ENCODE peak calls at places on chromosomes 3 and 15, in eight cellular contexts. One of them, this sample, is unnamed.

GRCh38 chr3:52121459-52121795 is 32.8 kb downstream of the POC1A start:
- DNase-seq in MG63: no peak
- DNase-seq in activated T-cell treated with anti-CD3 and anti-CD28 coated beads, Interleukin-2, amount 50 U/mL, for 1 hour: no peak
- DNase-seq in stimulated activated CD4-positive, alpha-beta T cell treated with anti-CD3 and anti-CD28 coated beads, Interleukin-1b, Interleukin-23, amount 100 ng/mL, for 1 hour: no peak
- DNase-seq in activated CD4-positive, CD25-positive, alpha-beta regulatory T cell: no peak
- DNase-seq in RPMI8226: no peak
- DNase-seq in RPMI7951: peak; percentile 68
- DNase-seq in mesothelial cell of epicardium: no peak
- DNase-seq in this sample: no peak

GRCh38 chr3:120433662-120434331 is 17.0 kb downstream of the FSTL1 start:
- DNase-seq in RPMI7951: no peak
- DNase-seq in MG63: no peak
- DNase-seq in activated CD4-positive, CD25-positive, alpha-beta regulatory T cell: no peak
- DNase-seq in stimulated activated CD4-positive, alpha-beta T cell treated with anti-CD3 and anti-CD28 coated beads, Interleukin-1b, Interleukin-23, amount 100 ng/mL, for 1 hour: no peak
- DNase-seq in mesothelial cell of epicardium: no peak
- DNase-seq in activated T-cell treated with anti-CD3 and anti-CD28 coated beads, Interleukin-2, amount 50 U/mL, for 1 hour: no peak
- DNase-seq in RPMI8226: no peak
- DNase-seq in this sample: no peak

GRCh38 chr15:100781061-100781960 is 98.3 kb upstream of the ALDH1A3 start:
- DNase-seq in RPMI8226: no peak
- DNase-seq in MG63: no peak
- DNase-seq in activated CD4-positive, CD25-positive, alpha-beta regulatory T cell: no peak
- DNase-seq in mesothelial cell of epicardium: no peak
- DNase-seq in activated T-cell treated with anti-CD3 and anti-CD28 coated beads, Interleukin-2, amount 50 U/mL, for 1 hour: no peak
- DNase-seq in RPMI7951: peak; percentile 29
- DNase-seq in stimulated activated CD4-positive, alpha-beta T cell treated with anti-CD3 and anti-CD28 coated beads, Interleukin-1b, Interleukin-23, amount 100 ng/mL, for 1 hour: no peak
- DNase-seq in this sample: no peak

GRCh38 chr3:52311567-52312119 is 4.5 kb upstream of the DNAH1 start:
- DNase-seq in mesothelial cell of epicardium: no peak
- DNase-seq in RPMI7951: no peak
- DNase-seq in MG63: no peak
- DNase-seq in RPMI8226: no peak
- DNase-seq in stimulated activated CD4-positive, alpha-beta T cell treated with anti-CD3 and anti-CD28 coated beads, Interleukin-1b, Interleukin-23, amount 100 ng/mL, for 1 hour: no peak
- DNase-seq in activated CD4-positive, CD25-positive, alpha-beta regulatory T cell: no peak
- DNase-seq in activated T-cell treated with anti-CD3 and anti-CD28 coated beads, Interleukin-2, amount 50 U/mL, for 1 hour: no peak
- DNase-seq in this sample: no peak

GRCh38 chr3:168545591-168545990 is 449.9 kb upstream of the GOLIM4 start:
- DNase-seq in stimulated activated CD4-positive, alpha-beta T cell treated with anti-CD3 and anti-CD28 coated beads, Interleukin-1b, Interleukin-23, amount 100 ng/mL, for 1 hour: no peak
- DNase-seq in mesothelial cell of epicardium: no peak
- DNase-seq in RPMI8226: no peak
- DNase-seq in MG63: peak; percentile 69
- DNase-seq in activated T-cell treated with anti-CD3 and anti-CD28 coated beads, Interleukin-2, amount 50 U/mL, for 1 hour: no peak
- DNase-seq in RPMI7951: no peak
- DNase-seq in activated CD4-positive, CD25-positive, alpha-beta regulatory T cell: no peak
- DNase-seq in this sample: no peak

GRCh38 chr3:150779402-150779858 is 16.5 kb upstream of the SIAH2 start:
- DNase-seq in activated CD4-positive, CD25-positive, alpha-beta regulatory T cell: no peak
- DNase-seq in activated T-cell treated with anti-CD3 and anti-CD28 coated beads, Interleukin-2, amount 50 U/mL, for 1 hour: no peak
- DNase-seq in MG63: no peak
- DNase-seq in mesothelial cell of epicardium: no peak
- DNase-seq in RPMI7951: no peak
- DNase-seq in RPMI8226: no peak
- DNase-seq in stimulated activated CD4-positive, alpha-beta T cell treated with anti-CD3 and anti-CD28 coated beads, Interleukin-1b, Interleukin-23, amount 100 ng/mL, for 1 hour: no peak
- DNase-seq in this sample: no peak

GRCh38 chr3:12808587-12808986 is 12.1 kb downstream of the CAND2 start:
- DNase-seq in activated CD4-positive, CD25-positive, alpha-beta regulatory T cell: no peak
- DNase-seq in mesothelial cell of epicardium: no peak
- DNase-seq in RPMI7951: no peak
- DNase-seq in stimulated activated CD4-positive, alpha-beta T cell treated with anti-CD3 and anti-CD28 coated beads, Interleukin-1b, Interleukin-23, amount 100 ng/mL, for 1 hour: no peak
- DNase-seq in MG63: no peak
- DNase-seq in RPMI8226: no peak
- DNase-seq in activated T-cell treated with anti-CD3 and anti-CD28 coated beads, Interleukin-2, amount 50 U/mL, for 1 hour: no peak
- DNase-seq in this sample: no peak

GRCh38 chr15:70090436-70091291 is 7.1 kb downstream of the TLE3 start:
- DNase-seq in activated T-cell treated with anti-CD3 and anti-CD28 coated beads, Interleukin-2, amount 50 U/mL, for 1 hour: no peak
- DNase-seq in mesothelial cell of epicardium: no peak
- DNase-seq in MG63: no peak
- DNase-seq in activated CD4-positive, CD25-positive, alpha-beta regulatory T cell: no peak
- DNase-seq in stimulated activated CD4-positive, alpha-beta T cell treated with anti-CD3 and anti-CD28 coated beads, Interleukin-1b, Interleukin-23, amount 100 ng/mL, for 1 hour: no peak
- DNase-seq in RPMI7951: no peak
- DNase-seq in RPMI8226: no peak
- DNase-seq in this sample: no peak

GRCh38 chr3:123276346-123276745 is 74.6 kb downstream of the SEC22A start:
- DNase-seq in RPMI8226: no peak
- DNase-seq in activated T-cell treated with anti-CD3 and anti-CD28 coated beads, Interleukin-2, amount 50 U/mL, for 1 hour: no peak
- DNase-seq in RPMI7951: no peak
- DNase-seq in activated CD4-positive, CD25-positive, alpha-beta regulatory T cell: no peak
- DNase-seq in MG63: no peak
- DNase-seq in stimulated activated CD4-positive, alpha-beta T cell treated with anti-CD3 and anti-CD28 coated beads, Interleukin-1b, Interleukin-23, amount 100 ng/mL, for 1 hour: no peak
- DNase-seq in mesothelial cell of epicardium: no peak
- DNase-seq in this sample: no peak

GRCh38 chr15:76191539-76192244 is 119.6 kb downstream of the ETFA start:
- DNase-seq in mesothelial cell of epicardium: no peak
- DNase-seq in activated T-cell treated with anti-CD3 and anti-CD28 coated beads, Interleukin-2, amount 50 U/mL, for 1 hour: no peak
- DNase-seq in stimulated activated CD4-positive, alpha-beta T cell treated with anti-CD3 and anti-CD28 coated beads, Interleukin-1b, Interleukin-23, amount 100 ng/mL, for 1 hour: no peak
- DNase-seq in RPMI7951: no peak
- DNase-seq in RPMI8226: no peak
- DNase-seq in activated CD4-positive, CD25-positive, alpha-beta regulatory T cell: no peak
- DNase-seq in MG63: no peak
- DNase-seq in this sample: no peak

GRCh38 chr3:126926684-126927404 is 56.1 kb upstream of the PLXNA1 start:
- DNase-seq in RPMI8226: no peak
- DNase-seq in mesothelial cell of epicardium: no peak
- DNase-seq in activated T-cell treated with anti-CD3 and anti-CD28 coated beads, Interleukin-2, amount 50 U/mL, for 1 hour: no peak
- DNase-seq in RPMI7951: peak; percentile 95
- DNase-seq in stimulated activated CD4-positive, alpha-beta T cell treated with anti-CD3 and anti-CD28 coated beads, Interleukin-1b, Interleukin-23, amount 100 ng/mL, for 1 hour: no peak
- DNase-seq in activated CD4-positive, CD25-positive, alpha-beta regulatory T cell: no peak
- DNase-seq in MG63: peak; percentile 96
- DNase-seq in this sample: no peak

GRCh38 chr3:74415731-74416130 is 198.7 kb downstream of the CNTN3 start:
- DNase-seq in MG63: no peak
- DNase-seq in stimulated activated CD4-positive, alpha-beta T cell treated with anti-CD3 and anti-CD28 coated beads, Interleukin-1b, Interleukin-23, amount 100 ng/mL, for 1 hour: no peak
- DNase-seq in activated CD4-positive, CD25-positive, alpha-beta regulatory T cell: no peak
- DNase-seq in mesothelial cell of epicardium: no peak
- DNase-seq in activated T-cell treated with anti-CD3 and anti-CD28 coated beads, Interleukin-2, amount 50 U/mL, for 1 hour: no peak
- DNase-seq in RPMI8226: no peak
- DNase-seq in RPMI7951: no peak
- DNase-seq in this sample: no peak

GRCh38 chr15:39963806-39964205 is 29.9 kb downstream of the EIF2AK4 start:
- DNase-seq in activated T-cell treated with anti-CD3 and anti-CD28 coated beads, Interleukin-2, amount 50 U/mL, for 1 hour: no peak
- DNase-seq in RPMI8226: no peak
- DNase-seq in RPMI7951: peak; percentile 9
- DNase-seq in activated CD4-positive, CD25-positive, alpha-beta regulatory T cell: no peak
- DNase-seq in mesothelial cell of epicardium: no peak
- DNase-seq in stimulated activated CD4-positive, alpha-beta T cell treated with anti-CD3 and anti-CD28 coated beads, Interleukin-1b, Interleukin-23, amount 100 ng/mL, for 1 hour: no peak
- DNase-seq in MG63: no peak
- DNase-seq in this sample: no peak

GRCh38 chr3:94110854-94111253 is 48.0 kb downstream of the NSUN3 start:
- DNase-seq in MG63: no peak
- DNase-seq in stimulated activated CD4-positive, alpha-beta T cell treated with anti-CD3 and anti-CD28 coated beads, Interleukin-1b, Interleukin-23, amount 100 ng/mL, for 1 hour: no peak
- DNase-seq in activated CD4-positive, CD25-positive, alpha-beta regulatory T cell: no peak
- DNase-seq in mesothelial cell of epicardium: no peak
- DNase-seq in activated T-cell treated with anti-CD3 and anti-CD28 coated beads, Interleukin-2, amount 50 U/mL, for 1 hour: no peak
- DNase-seq in RPMI7951: no peak
- DNase-seq in RPMI8226: no peak
- DNase-seq in this sample: no peak

GRCh38 chr15:77481670-77482069 is 61.0 kb downstream of the HMG20A start:
- DNase-seq in RPMI8226: no peak
- DNase-seq in MG63: no peak
- DNase-seq in activated T-cell treated with anti-CD3 and anti-CD28 coated beads, Interleukin-2, amount 50 U/mL, for 1 hour: no peak
- DNase-seq in RPMI7951: peak; percentile 29
- DNase-seq in activated CD4-positive, CD25-positive, alpha-beta regulatory T cell: no peak
- DNase-seq in stimulated activated CD4-positive, alpha-beta T cell treated with anti-CD3 and anti-CD28 coated beads, Interleukin-1b, Interleukin-23, amount 100 ng/mL, for 1 hour: no peak
- DNase-seq in mesothelial cell of epicardium: no peak
- DNase-seq in this sample: no peak

GRCh38 chr3:55557549-55557948 is 70.4 kb upstream of the WNT5A start:
- DNase-seq in activated CD4-positive, CD25-positive, alpha-beta regulatory T cell: no peak
- DNase-seq in mesothelial cell of epicardium: no peak
- DNase-seq in stimulated activated CD4-positive, alpha-beta T cell treated with anti-CD3 and anti-CD28 coated beads, Interleukin-1b, Interleukin-23, amount 100 ng/mL, for 1 hour: no peak
- DNase-seq in activated T-cell treated with anti-CD3 and anti-CD28 coated beads, Interleukin-2, amount 50 U/mL, for 1 hour: no peak
- DNase-seq in RPMI8226: no peak
- DNase-seq in MG63: no peak
- DNase-seq in RPMI7951: no peak
- DNase-seq in this sample: no peak

GRCh38 chr15:42691770-42692169 is 45.2 kb downstream of the CDAN1 start:
- DNase-seq in MG63: no peak
- DNase-seq in RPMI8226: no peak
- DNase-seq in activated T-cell treated with anti-CD3 and anti-CD28 coated beads, Interleukin-2, amount 50 U/mL, for 1 hour: no peak
- DNase-seq in stimulated activated CD4-positive, alpha-beta T cell treated with anti-CD3 and anti-CD28 coated beads, Interleukin-1b, Interleukin-23, amount 100 ng/mL, for 1 hour: no peak
- DNase-seq in mesothelial cell of epicardium: no peak
- DNase-seq in RPMI7951: no peak
- DNase-seq in activated CD4-positive, CD25-positive, alpha-beta regulatory T cell: no peak
- DNase-seq in this sample: no peak

GRCh38 chr3:73556520-73557371 is 68.0 kb downstream of the PDZRN3 start:
- DNase-seq in RPMI8226: no peak
- DNase-seq in activated CD4-positive, CD25-positive, alpha-beta regulatory T cell: no peak
- DNase-seq in RPMI7951: no peak
- DNase-seq in mesothelial cell of epicardium: no peak
- DNase-seq in stimulated activated CD4-positive, alpha-beta T cell treated with anti-CD3 and anti-CD28 coated beads, Interleukin-1b, Interleukin-23, amount 100 ng/mL, for 1 hour: no peak
- DNase-seq in activated T-cell treated with anti-CD3 and anti-CD28 coated beads, Interleukin-2, amount 50 U/mL, for 1 hour: no peak
- DNase-seq in MG63: no peak
- DNase-seq in this sample: no peak

GRCh38 chr15:71329509-71330260 is 214.4 kb downstream of the THSD4 start:
- DNase-seq in activated CD4-positive, CD25-positive, alpha-beta regulatory T cell: no peak
- DNase-seq in mesothelial cell of epicardium: no peak
- DNase-seq in RPMI8226: no peak
- DNase-seq in RPMI7951: peak; percentile 88
- DNase-seq in MG63: no peak
- DNase-seq in activated T-cell treated with anti-CD3 and anti-CD28 coated beads, Interleukin-2, amount 50 U/mL, for 1 hour: no peak
- DNase-seq in stimulated activated CD4-positive, alpha-beta T cell treated with anti-CD3 and anti-CD28 coated beads, Interleukin-1b, Interleukin-23, amount 100 ng/mL, for 1 hour: no peak
- DNase-seq in this sample: no peak

GRCh38 chr15:83174891-83175290 is 32.7 kb downstream of the HDGFL3 start:
- DNase-seq in MG63: no peak
- DNase-seq in stimulated activated CD4-positive, alpha-beta T cell treated with anti-CD3 and anti-CD28 coated beads, Interleukin-1b, Interleukin-23, amount 100 ng/mL, for 1 hour: no peak
- DNase-seq in activated CD4-positive, CD25-positive, alpha-beta regulatory T cell: no peak
- DNase-seq in activated T-cell treated with anti-CD3 and anti-CD28 coated beads, Interleukin-2, amount 50 U/mL, for 1 hour: no peak
- DNase-seq in mesothelial cell of epicardium: no peak
- DNase-seq in RPMI7951: peak; percentile 36
- DNase-seq in RPMI8226: no peak
- DNase-seq in this sample: no peak

GRCh38 chr3:164174049-164174448 is 904.2 kb downstream of the SI start:
- DNase-seq in MG63: no peak
- DNase-seq in stimulated activated CD4-positive, alpha-beta T cell treated with anti-CD3 and anti-CD28 coated beads, Interleukin-1b, Interleukin-23, amount 100 ng/mL, for 1 hour: no peak
- DNase-seq in mesothelial cell of epicardium: no peak
- DNase-seq in RPMI7951: no peak
- DNase-seq in activated T-cell treated with anti-CD3 and anti-CD28 coated beads, Interleukin-2, amount 50 U/mL, for 1 hour: no peak
- DNase-seq in activated CD4-positive, CD25-positive, alpha-beta regulatory T cell: no peak
- DNase-seq in RPMI8226: no peak
- DNase-seq in this sample: no peak

GRCh38 chr3:14331273-14331672 is 71.1 kb upstream of the SLC6A6 start:
- DNase-seq in RPMI7951: no peak
- DNase-seq in stimulated activated CD4-positive, alpha-beta T cell treated with anti-CD3 and anti-CD28 coated beads, Interleukin-1b, Interleukin-23, amount 100 ng/mL, for 1 hour: no peak
- DNase-seq in activated T-cell treated with anti-CD3 and anti-CD28 coated beads, Interleukin-2, amount 50 U/mL, for 1 hour: no peak
- DNase-seq in MG63: no peak
- DNase-seq in mesothelial cell of epicardium: no peak
- DNase-seq in RPMI8226: no peak
- DNase-seq in activated CD4-positive, CD25-positive, alpha-beta regulatory T cell: no peak
- DNase-seq in this sample: no peak

GRCh38 chr3:51949121-51949520 is 6.1 kb upstream of the GPR62 start:
- DNase-seq in stimulated activated CD4-positive, alpha-beta T cell treated with anti-CD3 and anti-CD28 coated beads, Interleukin-1b, Interleukin-23, amount 100 ng/mL, for 1 hour: no peak
- DNase-seq in activated CD4-positive, CD25-positive, alpha-beta regulatory T cell: no peak
- DNase-seq in RPMI7951: no peak
- DNase-seq in activated T-cell treated with anti-CD3 and anti-CD28 coated beads, Interleukin-2, amount 50 U/mL, for 1 hour: no peak
- DNase-seq in mesothelial cell of epicardium: no peak
- DNase-seq in RPMI8226: no peak
- DNase-seq in MG63: no peak
- DNase-seq in this sample: no peak

GRCh38 chr3:152213086-152213674 is 55.5 kb upstream of the MBNL1 start:
- DNase-seq in activated CD4-positive, CD25-positive, alpha-beta regulatory T cell: no peak
- DNase-seq in mesothelial cell of epicardium: no peak
- DNase-seq in MG63: no peak
- DNase-seq in RPMI7951: no peak
- DNase-seq in activated T-cell treated with anti-CD3 and anti-CD28 coated beads, Interleukin-2, amount 50 U/mL, for 1 hour: no peak
- DNase-seq in stimulated activated CD4-positive, alpha-beta T cell treated with anti-CD3 and anti-CD28 coated beads, Interleukin-1b, Interleukin-23, amount 100 ng/mL, for 1 hour: no peak
- DNase-seq in RPMI8226: no peak
- DNase-seq in this sample: no peak

GRCh38 chr3:64958187-64958586 is 270.4 kb upstream of the ADAMTS9 start:
- DNase-seq in stimulated activated CD4-positive, alpha-beta T cell treated with anti-CD3 and anti-CD28 coated beads, Interleukin-1b, Interleukin-23, amount 100 ng/mL, for 1 hour: no peak
- DNase-seq in activated CD4-positive, CD25-positive, alpha-beta regulatory T cell: no peak
- DNase-seq in activated T-cell treated with anti-CD3 and anti-CD28 coated beads, Interleukin-2, amount 50 U/mL, for 1 hour: no peak
- DNase-seq in MG63: no peak
- DNase-seq in RPMI8226: no peak
- DNase-seq in RPMI7951: no peak
- DNase-seq in mesothelial cell of epicardium: no peak
- DNase-seq in this sample: no peak

GRCh38 chr3:113254171-113254947 is 43.0 kb downstream of the BOC start:
- DNase-seq in mesothelial cell of epicardium: no peak
- DNase-seq in MG63: no peak
- DNase-seq in stimulated activated CD4-positive, alpha-beta T cell treated with anti-CD3 and anti-CD28 coated beads, Interleukin-1b, Interleukin-23, amount 100 ng/mL, for 1 hour: no peak
- DNase-seq in activated T-cell treated with anti-CD3 and anti-CD28 coated beads, Interleukin-2, amount 50 U/mL, for 1 hour: no peak
- DNase-seq in activated CD4-positive, CD25-positive, alpha-beta regulatory T cell: no peak
- DNase-seq in RPMI8226: no peak
- DNase-seq in RPMI7951: no peak
- DNase-seq in this sample: no peak

GRCh38 chr15:94840794-94841587 is 609.6 kb downstream of the MCTP2 start:
- DNase-seq in RPMI8226: no peak
- DNase-seq in activated CD4-positive, CD25-positive, alpha-beta regulatory T cell: no peak
- DNase-seq in activated T-cell treated with anti-CD3 and anti-CD28 coated beads, Interleukin-2, amount 50 U/mL, for 1 hour: no peak
- DNase-seq in MG63: peak; percentile 97
- DNase-seq in RPMI7951: peak; percentile 37
- DNase-seq in mesothelial cell of epicardium: no peak
- DNase-seq in stimulated activated CD4-positive, alpha-beta T cell treated with anti-CD3 and anti-CD28 coated beads, Interleukin-1b, Interleukin-23, amount 100 ng/mL, for 1 hour: no peak
- DNase-seq in this sample: no peak

GRCh38 chr3:37554364-37554763 is 307.3 kb upstream of the CTDSPL start:
- DNase-seq in RPMI8226: peak; percentile 19
- DNase-seq in MG63: no peak
- DNase-seq in stimulated activated CD4-positive, alpha-beta T cell treated with anti-CD3 and anti-CD28 coated beads, Interleukin-1b, Interleukin-23, amount 100 ng/mL, for 1 hour: no peak
- DNase-seq in activated T-cell treated with anti-CD3 and anti-CD28 coated beads, Interleukin-2, amount 50 U/mL, for 1 hour: no peak
- DNase-seq in activated CD4-positive, CD25-positive, alpha-beta regulatory T cell: no peak
- DNase-seq in RPMI7951: peak; percentile 11
- DNase-seq in mesothelial cell of epicardium: no peak
- DNase-seq in this sample: no peak

GRCh38 chr3:108312656-108313055 is 16.3 kb downstream of the HHLA2 start:
- DNase-seq in RPMI8226: no peak
- DNase-seq in RPMI7951: no peak
- DNase-seq in activated CD4-positive, CD25-positive, alpha-beta regulatory T cell: no peak
- DNase-seq in MG63: no peak
- DNase-seq in stimulated activated CD4-positive, alpha-beta T cell treated with anti-CD3 and anti-CD28 coated beads, Interleukin-1b, Interleukin-23, amount 100 ng/mL, for 1 hour: no peak
- DNase-seq in activated T-cell treated with anti-CD3 and anti-CD28 coated beads, Interleukin-2, amount 50 U/mL, for 1 hour: no peak
- DNase-seq in mesothelial cell of epicardium: no peak
- DNase-seq in this sample: no peak

GRCh38 chr15:70505411-70505919 is 257.9 kb downstream of the UACA start:
- DNase-seq in stimulated activated CD4-positive, alpha-beta T cell treated with anti-CD3 and anti-CD28 coated beads, Interleukin-1b, Interleukin-23, amount 100 ng/mL, for 1 hour: no peak
- DNase-seq in mesothelial cell of epicardium: no peak
- DNase-seq in RPMI8226: peak; percentile 73
- DNase-seq in RPMI7951: peak; percentile 95
- DNase-seq in activated T-cell treated with anti-CD3 and anti-CD28 coated beads, Interleukin-2, amount 50 U/mL, for 1 hour: no peak
- DNase-seq in activated CD4-positive, CD25-positive, alpha-beta regulatory T cell: no peak
- DNase-seq in MG63: peak; percentile 88
- DNase-seq in this sample: peak; percentile 40

GRCh38 chr3:150180349-150180748 is 209.7 kb upstream of the PFN2 start:
- DNase-seq in RPMI8226: no peak
- DNase-seq in mesothelial cell of epicardium: no peak
- DNase-seq in activated T-cell treated with anti-CD3 and anti-CD28 coated beads, Interleukin-2, amount 50 U/mL, for 1 hour: no peak
- DNase-seq in stimulated activated CD4-positive, alpha-beta T cell treated with anti-CD3 and anti-CD28 coated beads, Interleukin-1b, Interleukin-23, amount 100 ng/mL, for 1 hour: no peak
- DNase-seq in activated CD4-positive, CD25-positive, alpha-beta regulatory T cell: no peak
- DNase-seq in RPMI7951: peak; percentile 91
- DNase-seq in MG63: no peak
- DNase-seq in this sample: no peak

GRCh38 chr15:23438816-23439466 is 8.1 kb downstream of the GOLGA6L2 start:
- DNase-seq in mesothelial cell of epicardium: no peak
- DNase-seq in activated T-cell treated with anti-CD3 and anti-CD28 coated beads, Interleukin-2, amount 50 U/mL, for 1 hour: no peak
- DNase-seq in activated CD4-positive, CD25-positive, alpha-beta regulatory T cell: no peak
- DNase-seq in MG63: no peak
- DNase-seq in RPMI8226: peak; percentile 21
- DNase-seq in stimulated activated CD4-positive, alpha-beta T cell treated with anti-CD3 and anti-CD28 coated beads, Interleukin-1b, Interleukin-23, amount 100 ng/mL, for 1 hour: no peak
- DNase-seq in RPMI7951: no peak
- DNase-seq in this sample: no peak

GRCh38 chr3:66582721-66583141 is 81.9 kb upstream of the LRIG1 start:
- DNase-seq in activated T-cell treated with anti-CD3 and anti-CD28 coated beads, Interleukin-2, amount 50 U/mL, for 1 hour: peak; percentile 48
- DNase-seq in activated CD4-positive, CD25-positive, alpha-beta regulatory T cell: peak; percentile 4
- DNase-seq in MG63: peak; percentile 31
- DNase-seq in stimulated activated CD4-positive, alpha-beta T cell treated with anti-CD3 and anti-CD28 coated beads, Interleukin-1b, Interleukin-23, amount 100 ng/mL, for 1 hour: no peak
- DNase-seq in mesothelial cell of epicardium: no peak
- DNase-seq in RPMI8226: peak; percentile 7
- DNase-seq in RPMI7951: peak; percentile 94
- DNase-seq in this sample: peak; percentile 68